ENCODE peak calls at places on chromosomes 5 and 9, in four cellular contexts. Z is HepG2, Y is GM12878, T is K562. N is an unnamed sample.

GRCh38 chr5:40486437-40487270 is 193.1 kb upstream of the PTGER4 start:
- DNase-seq in Z (no peak), Y (peak; percentile 82), T (no peak), N (no peak)

GRCh38 chr5:9786378-9787360 is 156.5 kb upstream of the TAS2R1 start:
- DNase-seq in Z (no peak), Y (no peak), T (no peak), N (no peak)

GRCh38 chr5:38576442-38576841 is 20.0 kb upstream of the LIFR start:
- DNase-seq in Z (no peak), Y (no peak), T (no peak), N (peak; percentile 30)

GRCh38 chr9:90873422-90873821 is 71.8 kb downstream of the SYK start:
- DNase-seq in Z (no peak), Y (no peak), T (no peak), N (no peak)

GRCh38 chr9:80649001-80649420 is 1040.3 kb downstream of the TLE1 start:
- DNase-seq in Z (no peak), Y (no peak), T (no peak), N (no peak)

GRCh38 chr9:94995294-94995693 is 268.8 kb downstream of the AOPEP start:
- DNase-seq in Z (no peak), Y (no peak), T (no peak), N (no peak)

GRCh38 chr5:173317091-173317685 is 11.0 kb downstream of the STC2 start:
- DNase-seq in Z (no peak), Y (no peak), T (no peak), N (no peak)

GRCh38 chr5:177427211-177427822 is 841 bp downstream of the GRK6 start:
- DNase-seq in Z (no peak), Y (no peak), T (peak; percentile 70), N (no peak)

GRCh38 chr5:14405267-14405666 is 176.3 kb upstream of the OTULINL start:
- DNase-seq in Z (no peak), Y (no peak), T (no peak), N (peak; percentile 31)

GRCh38 chr9:94672811-94673487 is 33.6 kb upstream of the FBP1 start:
- DNase-seq in Z (no peak), Y (no peak), T (no peak), N (no peak)

GRCh38 chr5:61866930-61867329 is 439.1 kb upstream of the KIF2A start:
- DNase-seq in Z (no peak), Y (peak; percentile 32), T (peak; percentile 16), N (no peak)

GRCh38 chr9:104872959-104873850 is 54.8 kb downstream of the ABCA1 start:
- DNase-seq in Z (peak; percentile 80), Y (no peak), T (no peak), N (no peak)

GRCh38 chr9:109086221-109086620 is 33.5 kb downstream of the TMEM245 start:
- DNase-seq in Z (no peak), Y (peak; percentile 38), T (no peak), N (no peak)

GRCh38 chr9:114034663-114035062 is 43.4 kb downstream of the AMBP start:
- DNase-seq in Z (no peak), Y (no peak), T (no peak), N (no peak)

GRCh38 chr9:93575706-93576295 is 583 bp upstream of the PHF2 start:
- DNase-seq in Z (no peak), Y (no peak), T (peak; percentile 82), N (peak; percentile 33)

GRCh38 chr5:57735754-57736153 is 253.1 kb upstream of the ACTBL2 start:
- DNase-seq in Z (peak; percentile 14), Y (no peak), T (no peak), N (no peak)

GRCh38 chr9:107707915-107708441 is 218.4 kb upstream of the KLF4 start:
- DNase-seq in Z (no peak), Y (no peak), T (peak; percentile 24), N (no peak)
- TF ChIP-seq FOXK2 in Z (no peak), Y (no peak), T (no peak), N (no peak)

GRCh38 chr9:6565312-6565711 is 80.2 kb downstream of the GLDC start:
- DNase-seq in Z (no peak), Y (no peak), T (no peak), N (no peak)

GRCh38 chr9:6567140-6567591 is 78.4 kb downstream of the GLDC start:
- DNase-seq in Z (no peak), Y (no peak), T (no peak), N (no peak)

GRCh38 chr9:6564868-6565267 is 80.7 kb downstream of the GLDC start:
- DNase-seq in Z (no peak), Y (no peak), T (no peak), N (no peak)

GRCh38 chr9:6564370-6564769 is 81.2 kb downstream of the GLDC start:
- DNase-seq in Z (no peak), Y (no peak), T (no peak), N (no peak)

DNA sequence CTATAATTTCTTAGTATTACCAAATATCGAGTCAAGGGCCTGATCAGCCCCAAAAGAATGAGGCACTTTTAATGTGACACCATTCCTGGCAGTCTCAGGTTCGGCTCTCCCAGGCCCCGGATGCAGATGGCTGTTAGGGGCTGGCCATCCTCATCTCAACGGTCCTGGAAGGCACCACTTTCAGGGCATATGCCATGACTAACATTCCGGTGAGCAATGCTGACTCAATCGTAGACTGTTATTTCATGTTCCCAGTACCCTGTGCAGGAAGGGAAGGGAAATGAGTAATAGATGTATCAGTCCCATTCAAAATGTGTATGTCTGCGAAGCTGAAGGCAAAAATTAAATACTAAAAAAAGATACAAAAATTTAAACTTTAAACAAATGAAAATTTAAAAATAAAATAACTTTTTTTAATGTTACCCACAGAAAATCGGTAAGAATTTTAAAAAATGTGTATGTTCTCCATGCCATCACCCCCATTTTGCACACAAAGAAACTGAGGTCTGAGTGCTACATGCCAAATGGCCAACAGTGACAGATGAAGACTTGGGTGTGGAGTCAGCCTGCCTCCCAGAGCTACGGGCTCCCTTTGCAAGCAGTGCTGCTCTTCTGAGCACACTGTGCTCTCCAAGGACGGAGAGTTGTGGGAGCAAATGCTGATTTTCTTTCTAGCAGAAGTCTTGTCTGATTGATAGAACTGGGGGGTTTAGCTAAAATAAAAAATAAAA is 79.0 kb downstream of the GLDC start:
- DNase-seq in Z (no peak), Y (no peak), T (no peak), N (no peak)
- TF ChIP-seq BHLHE40 in Z (no peak), Y (no peak), T (no peak), N (no peak)

DNA sequence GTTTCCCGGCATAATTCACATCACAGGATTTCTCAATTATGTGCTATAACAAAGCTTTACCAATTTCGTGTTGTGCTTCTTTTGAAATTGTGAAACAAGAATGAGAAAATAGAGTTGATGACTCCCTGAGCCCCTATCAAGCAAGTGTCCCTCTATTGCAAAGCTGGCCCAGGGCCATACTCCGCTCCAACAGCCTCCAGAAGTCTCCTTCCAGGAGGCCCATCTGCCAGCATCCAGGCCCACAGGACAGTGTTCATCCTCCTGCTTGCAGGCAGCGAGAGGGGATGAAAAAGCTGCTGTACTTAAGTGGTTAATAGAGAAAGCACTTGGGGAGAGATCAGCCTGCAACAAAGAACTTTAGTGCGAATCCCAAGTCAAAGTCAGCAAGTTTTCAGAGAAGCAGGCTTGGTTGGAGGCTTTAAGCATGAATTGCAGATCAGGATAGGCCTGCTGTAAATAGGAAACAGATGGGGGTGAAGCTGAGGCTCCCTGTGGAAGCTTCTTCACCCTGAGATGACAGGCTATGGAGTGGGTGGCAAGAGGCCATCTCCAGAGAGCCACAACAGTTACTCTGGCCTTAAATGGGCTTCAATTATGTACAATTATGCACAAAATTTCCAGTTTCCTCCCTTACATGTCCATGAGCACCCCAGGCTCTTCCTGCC is 97.8 kb upstream of the NR3C1 start:
- DNase-seq in Z (no peak), Y (no peak), T (no peak), N (no peak)
- TF ChIP-seq TARDBP in Z (no peak), Y (no peak), T (no peak), N (no peak)

DNA sequence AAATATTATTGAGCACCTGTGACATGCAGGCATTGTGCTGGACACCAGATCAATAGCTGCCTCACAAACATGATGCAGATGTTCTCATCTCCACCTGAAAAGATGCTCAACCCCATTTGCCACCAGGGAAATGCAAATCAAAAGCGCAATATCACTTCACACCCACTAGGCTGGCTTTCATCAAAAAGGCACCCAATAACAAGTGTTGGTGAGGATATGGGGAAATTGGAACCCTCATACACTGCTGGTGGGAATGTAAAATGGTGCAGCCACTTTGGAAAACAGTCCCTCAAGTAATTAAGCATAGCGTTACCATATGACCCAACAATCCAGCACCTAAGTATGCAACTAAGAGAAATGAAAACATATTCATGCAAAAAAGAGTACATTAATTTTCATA is 24.7 kb downstream of the FGF1 start:
- DNase-seq in Z (no peak), Y (no peak), T (no peak), N (no peak)
- TF ChIP-seq FOXK2 in Z (no peak), Y (no peak), T (no peak), N (no peak)

DNA sequence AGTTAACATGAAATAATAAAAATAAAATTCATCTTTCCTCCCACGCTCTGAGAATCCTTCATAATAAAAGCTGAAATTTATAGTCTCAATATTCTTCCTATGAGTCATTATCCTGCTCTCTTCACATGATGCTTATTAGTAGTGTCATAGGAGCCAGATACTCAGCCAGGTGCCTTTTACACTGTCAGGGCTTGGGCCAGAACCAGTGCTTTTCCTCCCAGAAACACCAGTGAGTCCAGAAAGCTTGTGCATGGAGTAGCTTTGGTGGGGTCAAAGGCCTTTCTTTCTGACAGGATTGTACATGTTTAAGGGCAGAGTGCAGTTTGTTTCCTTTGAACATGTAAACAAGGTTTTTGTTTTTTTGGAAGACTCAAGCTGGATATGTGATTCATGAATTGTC is 6.8 kb downstream of the LSM11 start:
- DNase-seq in Z (no peak), Y (no peak), T (no peak), N (no peak)
- TF ChIP-seq BHLHE40 in Z (no peak), Y (no peak), T (no peak), N (no peak)

GRCh38 chr5:124056326-124057160 is 544.6 kb downstream of the CSNK1G3 start:
- DNase-seq in Z (no peak), Y (peak; percentile 46), T (no peak), N (no peak)

GRCh38 chr5:124060010-124060409 is 548.0 kb downstream of the CSNK1G3 start:
- DNase-seq in Z (no peak), Y (no peak), T (no peak), N (no peak)

GRCh38 chr5:124059200-124059599 is 547.2 kb downstream of the CSNK1G3 start:
- DNase-seq in Z (no peak), Y (no peak), T (no peak), N (no peak)

GRCh38 chr5:124057161-124057814 is 545.3 kb downstream of the CSNK1G3 start:
- DNase-seq in Z (no peak), Y (peak; percentile 47), T (no peak), N (peak; percentile 16)

GRCh38 chr5:124057815-124058231 is 545.8 kb downstream of the CSNK1G3 start:
- DNase-seq in Z (no peak), Y (no peak), T (no peak), N (no peak)
- TF ChIP-seq TARDBP in Z (no peak), Y (no peak), T (no peak), N (no peak)

DNA sequence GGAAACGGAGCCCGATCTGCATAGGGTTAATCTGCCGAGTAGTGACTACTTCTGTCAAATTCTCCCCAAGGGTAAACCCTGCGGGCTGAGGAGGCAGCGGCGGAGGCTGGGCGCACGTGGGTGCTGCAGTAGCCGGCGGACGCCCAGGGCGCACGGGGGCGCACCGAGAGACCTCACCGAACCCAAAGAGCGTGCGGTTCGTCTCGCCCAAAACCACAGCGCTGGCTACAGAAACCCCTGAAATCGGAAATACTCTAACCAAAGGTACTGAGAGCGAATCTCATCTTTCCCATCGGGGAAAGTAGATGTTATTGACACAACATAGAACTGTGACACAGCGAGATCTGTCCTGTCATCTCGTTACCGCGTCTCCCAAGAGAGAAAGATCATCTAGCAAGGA is 56.0 kb upstream of the SHC3 start:
- DNase-seq in Z (no peak), Y (peak; percentile 3), T (no peak), N (peak; percentile 49)
- TF ChIP-seq FOXK2 in Z (no peak), Y (no peak), T (no peak), N (no peak)